ENCODE peak calls at places on chromosomes 2 and 18, in eight cellular contexts. L is neural progenitor cell; H is right lobe of liver; Q is GM04504; R is lower leg skin; D is stimulated activated CD8-positive, alpha-beta memory T cell treated with anti-CD3 and anti-CD28 coated beads, Interleukin-4, amount 100 ng/mL, for 4 hours; P is endothelial cell; O is adrenal gland. X is an unnamed sample.

GRCh38 chr2:66437055-66437454 is 2.1 kb downstream of the MEIS1 start:
- DNase-seq in L (no peak), H (no peak), Q (no peak), R (no peak), D (no peak), P (no peak), O (no peak), X (no peak)

GRCh38 chr2:8171608-8172007 is 510.2 kb upstream of the ID2 start:
- DNase-seq in L (no peak), H (no peak), Q (no peak), R (no peak), D (no peak), P (no peak), O (no peak), X (no peak)

GRCh38 chr2:74089816-74090745 is 57.6 kb downstream of the BOLA3 start:
- DNase-seq in L (no peak), H (no peak), Q (no peak), R (peak; percentile 58), D (no peak), P (no peak), O (no peak), X (no peak)

GRCh38 chr2:164840930-164841718 is 499 bp downstream of the COBLL1 start:
- DNase-seq in L (peak; percentile 94), H (peak; percentile 92), Q (peak; percentile 37), R (peak; percentile 92), D (no peak), P (peak; percentile 76), O (peak; percentile 80), X (peak; percentile 14)

GRCh38 chr18:35564795-35565453 is 16.6 kb upstream of the GALNT1 start:
- DNase-seq in L (no peak), H (no peak), Q (no peak), R (no peak), D (no peak), P (no peak), O (no peak), X (no peak)

GRCh38 chr2:234502285-234502918 is 5.5 kb upstream of the ARL4C start:
- DNase-seq in L (peak; percentile 39), H (no peak), Q (peak; percentile 34), R (no peak), D (no peak), P (no peak), O (no peak), X (no peak)

GRCh38 chr18:8333961-8334360 is 275.3 kb upstream of the RAB12 start:
- DNase-seq in L (peak; percentile 38), H (no peak), Q (no peak), R (no peak), D (no peak), P (no peak), O (no peak), X (no peak)

GRCh38 chr2:202494300-202494699 is 118.2 kb downstream of the BMPR2 start:
- DNase-seq in L (peak; percentile 41), H (no peak), Q (peak; percentile 14), R (no peak), D (no peak), P (peak; percentile 54), O (no peak), X (no peak)

GRCh38 chr2:156147594-156148330 is 184.8 kb downstream of the NR4A2 start:
- DNase-seq in L (no peak), H (no peak), Q (no peak), R (no peak), D (no peak), P (no peak), O (no peak), X (no peak)

GRCh38 chr2:237916296-237916695 is 50.5 kb upstream of the UBE2F start:
- DNase-seq in L (no peak), H (no peak), Q (no peak), R (no peak), D (no peak), P (no peak), O (no peak), X (no peak)

GRCh38 chr2:198476007-198476406 is 671.6 kb downstream of the PLCL1 start:
- DNase-seq in L (no peak), H (no peak), Q (no peak), R (no peak), D (no peak), P (no peak), O (no peak), X (no peak)

GRCh38 chr2:172823451-172823850 is 87.8 kb downstream of the RAPGEF4 start:
- DNase-seq in L (no peak), H (no peak), Q (no peak), R (no peak), D (no peak), P (no peak), O (no peak), X (no peak)

GRCh38 chr2:27681844-27682243 is 18.2 kb downstream of the SLC4A1AP start:
- DNase-seq in L (no peak), H (no peak), Q (no peak), R (no peak), D (no peak), P (no peak), O (no peak), X (no peak)

GRCh38 chr18:9280854-9281253 is 53.7 kb upstream of the TWSG1 start:
- DNase-seq in L (no peak), H (no peak), Q (no peak), R (no peak), D (no peak), P (no peak), O (no peak), X (no peak)

GRCh38 chr2:99688699-99689098 is 198.9 kb upstream of the REV1 start:
- DNase-seq in L (no peak), H (no peak), Q (no peak), R (no peak), D (no peak), P (no peak), O (no peak), X (no peak)

GRCh38 chr2:213848631-213849030 is 562.2 kb upstream of the VWC2L start:
- DNase-seq in L (no peak), H (no peak), Q (no peak), R (no peak), D (no peak), P (no peak), O (no peak), X (no peak)

GRCh38 chr2:69001879-69002278 is 11.1 kb upstream of the ANTXR1 start:
- DNase-seq in L (no peak), H (no peak), Q (no peak), R (no peak), D (no peak), P (no peak), O (no peak), X (no peak)

GRCh38 chr2:119495948-119496347 is 28.3 kb downstream of the SCTR start:
- DNase-seq in L (no peak), H (no peak), Q (no peak), R (no peak), D (no peak), P (no peak), O (no peak), X (no peak)

GRCh38 chr2:233082222-233082933 is 22.2 kb downstream of the INPP5D start:
- DNase-seq in L (no peak), H (peak; percentile 37), Q (no peak), R (peak; percentile 25), D (no peak), P (no peak), O (no peak), X (no peak)

GRCh38 chr2:175396696-175397095 is 215.2 kb upstream of the ATP5MC3 start:
- DNase-seq in L (no peak), H (no peak), Q (no peak), R (no peak), D (no peak), P (no peak), O (no peak), X (no peak)

GRCh38 chr2:20623241-20623640 is 27.7 kb downstream of the HS1BP3 start:
- DNase-seq in L (no peak), H (peak; percentile 19), Q (no peak), R (peak; percentile 78), D (no peak), P (no peak), O (peak; percentile 36), X (no peak)

GRCh38 chr18:23575309-23575651 is 11.0 kb downstream of the NPC1 start:
- DNase-seq in L (no peak), H (no peak), Q (no peak), R (no peak), D (no peak), P (no peak), O (no peak), X (no peak)

GRCh38 chr2:203814661-203815540 is 52.7 kb upstream of the CTLA4 start:
- DNase-seq in L (peak; percentile 85), H (peak; percentile 61), Q (peak; percentile 61), R (no peak), D (no peak), P (peak; percentile 23), O (peak; percentile 48), X (peak; percentile 33)

GRCh38 chr2:100056478-100056877 is 85.9 kb downstream of the AFF3 start:
- DNase-seq in L (no peak), H (no peak), Q (no peak), R (no peak), D (no peak), P (no peak), O (no peak), X (no peak)

GRCh38 chr2:116692988-116693387 is 1121.5 kb upstream of the DDX18 start:
- DNase-seq in L (no peak), H (no peak), Q (no peak), R (no peak), D (no peak), P (no peak), O (no peak), X (no peak)

GRCh38 chr2:32843699-32844098 is 103.1 kb upstream of the LTBP1 start:
- DNase-seq in L (no peak), H (no peak), Q (no peak), R (no peak), D (no peak), P (no peak), O (no peak), X (no peak)

GRCh38 chr2:27407798-27408491 is 1.4 kb downstream of the PPM1G start:
- DNase-seq in L (peak; percentile 78), H (no peak), Q (no peak), R (no peak), D (no peak), P (peak; percentile 43), O (no peak), X (no peak)

GRCh38 chr2:106038598-106039375 is 155.3 kb downstream of the UXS1 start:
- DNase-seq in L (no peak), H (no peak), Q (no peak), R (no peak), D (no peak), P (no peak), O (no peak), X (no peak)

GRCh38 chr18:12803069-12803936 is 80.7 kb downstream of the PTPN2 start:
- DNase-seq in L (no peak), H (no peak), Q (no peak), R (no peak), D (no peak), P (no peak), O (no peak), X (no peak)

GRCh38 chr2:157430266-157430665 is 13.6 kb downstream of the CYTIP start:
- DNase-seq in L (no peak), H (no peak), Q (no peak), R (no peak), D (no peak), P (no peak), O (no peak), X (no peak)

GRCh38 chr2:115161531-115162453 is 719.4 kb downstream of the DPP10 start:
- DNase-seq in L (peak; percentile 68), H (no peak), Q (no peak), R (no peak), D (no peak), P (peak; percentile 39), O (peak; percentile 61), X (no peak)

GRCh38 chr2:70556608-70557007 is 3.0 kb upstream of the TGFA start:
- DNase-seq in L (no peak), H (no peak), Q (no peak), R (no peak), D (no peak), P (no peak), O (no peak), X (no peak)

GRCh38 chr2:133142087-133142486 is 426.2 kb downstream of the NCKAP5 start:
- DNase-seq in L (no peak), H (no peak), Q (no peak), R (no peak), D (no peak), P (no peak), O (no peak), X (no peak)

X was measured in activated T-helper 2 cell treated with anti-CD3 and anti-CD28 coated beads, Interferon-gamma antibody, Interleukin-2, Interleukin-4, amounts not matched to agents 10 μg/mL and 5 μg/mL and 100 μg/mL, durations not matched to agents 14 hours and 24 hours and 36 hours.